ENCODE peak calls at places on chromosomes 3 and 15, in nine cellular contexts. V is heart right ventricle, I is adrenal gland, Z is PC-9, K is thoracic aorta, D is ovary, O is tibial nerve, L is HCT116, F is HL-60. B is an unnamed sample.

GRCh38 chr3:64575211-64575844 is 112.5 kb downstream of the ADAMTS9 start:
- DNase-seq in K (no peak), I (no peak), Z (no peak), F (no peak), O (no peak), L (peak), V (no peak), D (no peak), B (no peak)

GRCh38 chr3:22606938-22607337 is 596.2 kb upstream of the UBE2E2 start:
- DNase-seq in V (no peak), I (no peak), F (no peak), K (no peak), O (no peak), Z (no peak), L (no peak), D (no peak), B (no peak)

GRCh38 chr3:192928720-192929119 is 11.1 kb upstream of the MB21D2 start:
- DNase-seq in Z (no peak), L (no peak), F (no peak), D (no peak), V (no peak), I (no peak), O (no peak), K (no peak), B (no peak)

GRCh38 chr3:1275495-1275894 is 182.7 kb downstream of the CNTN6 start:
- DNase-seq in Z (no peak), I (no peak), V (no peak), L (no peak), D (no peak), F (peak), K (no peak), O (no peak), B (no peak)

GRCh38 chr15:40246496-40247275 is 7.8 kb downstream of the PAK6 start:
- DNase-seq in D (peak), K (no peak), F (no peak), L (no peak), V (no peak), O (no peak), I (no peak), Z (no peak), B (no peak)

GRCh38 chr3:32177702-32178198 is 60.7 kb upstream of the CMTM8 start:
- DNase-seq in L (peak), O (peak), Z (peak), K (no peak), V (peak), I (peak), F (peak), D (no peak), B (no peak)

GRCh38 chr3:50890688-50891344 is 216.1 kb downstream of the DOCK3 start:
- DNase-seq in L (no peak), D (no peak), O (no peak), I (no peak), K (no peak), V (no peak), F (no peak), Z (no peak), B (no peak)

GRCh38 chr3:197507081-197507480 is 48.7 kb downstream of the BDH1 start:
- DNase-seq in F (no peak), V (no peak), K (no peak), O (no peak), I (no peak), D (no peak), Z (no peak), L (no peak), B (no peak)

GRCh38 chr3:28916713-28917499 is 364.0 kb upstream of the RBMS3 start:
- DNase-seq in K (peak), I (peak), L (no peak), D (peak), Z (no peak), V (peak), F (no peak), O (peak), B (no peak)

GRCh38 chr15:101447561-101448071 is 41.9 kb downstream of the PCSK6 start:
- DNase-seq in I (no peak), F (no peak), D (no peak), L (no peak), Z (no peak), V (no peak), O (no peak), K (no peak), B (no peak)

GRCh38 chr3:105062853-105063252 is 303.9 kb upstream of the ALCAM start:
- DNase-seq in L (no peak), V (no peak), O (no peak), K (no peak), D (no peak), I (no peak), F (no peak), Z (no peak), B (no peak)

GRCh38 chr15:95664435-95664834 is 666.1 kb upstream of the NR2F2 start:
- DNase-seq in F (no peak), D (peak), V (no peak), L (no peak), I (no peak), O (no peak), Z (no peak), K (no peak), B (no peak)

GRCh38 chr3:127650236-127650635 is 21.3 kb downstream of the PODXL2 start:
- DNase-seq in L (no peak), Z (no peak), K (no peak), O (no peak), I (no peak), D (no peak), F (no peak), V (no peak), B (no peak)

GRCh38 chr3:160343132-160343531 is 55.9 kb downstream of the IFT80 start:
- DNase-seq in F (no peak), D (no peak), K (no peak), I (no peak), O (no peak), L (no peak), Z (no peak), V (no peak), B (no peak)

GRCh38 chr3:50192689-50193141 is 1.3 kb downstream of the GNAT1 start:
- DNase-seq in L (peak), I (peak), V (peak), D (peak), Z (peak), F (peak), K (peak), O (peak), B (peak)

GRCh38 chr15:78620839-78621421 is at the start of gene CHRNA3:
- DNase-seq in O (no peak), V (no peak), I (peak), D (no peak), F (no peak), K (no peak), Z (no peak), L (no peak), B (no peak)

GRCh38 chr3:197490098-197490497 is 65.7 kb downstream of the BDH1 start:
- DNase-seq in F (no peak), K (no peak), I (no peak), O (no peak), L (no peak), D (no peak), V (no peak), Z (peak), B (no peak)

GRCh38 chr3:51982352-51982837 is 940 bp upstream of the ACY1 start:
- DNase-seq in Z (peak), D (no peak), L (peak), F (peak), I (peak), K (no peak), V (no peak), O (no peak), B (no peak)

GRCh38 chr3:66816110-66816761 is 181.9 kb upstream of the KBTBD8 start:
- DNase-seq in V (no peak), I (no peak), F (no peak), Z (peak), K (no peak), L (peak), D (no peak), O (no peak), B (no peak)

GRCh38 chr3:124263168-124263567 is 271.2 kb upstream of the ROPN1 start:
- DNase-seq in V (no peak), D (no peak), O (no peak), L (no peak), Z (peak), K (no peak), I (peak), F (peak), B (no peak)

DNA sequence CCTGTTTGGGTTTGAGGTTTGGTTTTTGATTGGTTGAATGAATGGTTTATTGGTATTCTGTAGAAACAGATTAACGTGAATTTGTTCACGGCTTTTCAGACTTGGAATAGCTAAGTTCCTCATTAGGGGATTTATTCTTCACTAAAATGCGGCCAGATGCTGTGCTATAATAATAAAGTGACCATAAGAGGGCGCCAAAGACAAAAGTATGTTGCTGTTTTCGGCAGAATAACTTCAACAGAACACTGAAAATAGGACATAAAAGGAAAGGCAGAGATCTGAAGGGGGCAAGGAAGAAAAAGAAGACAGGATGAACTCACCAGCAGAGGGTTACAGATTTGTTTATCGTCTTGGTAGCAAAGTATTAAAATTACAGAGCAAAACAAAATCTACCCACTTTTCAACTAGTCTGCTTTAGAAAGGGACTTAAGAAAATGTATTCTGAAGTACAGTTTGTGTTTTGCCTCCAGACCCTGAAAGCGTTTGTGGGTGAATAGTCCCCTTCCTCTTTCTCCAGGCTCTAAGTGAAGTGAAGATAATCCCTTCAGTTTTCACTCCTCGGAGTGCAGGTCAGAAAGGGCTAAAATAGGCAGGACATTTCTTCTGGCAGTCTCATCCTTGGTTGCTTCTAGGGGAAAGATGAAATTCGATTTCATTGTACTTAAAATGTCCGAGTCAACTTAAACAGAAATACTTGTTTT is 147.6 kb downstream of the IL20RB start:
- DNase-seq in L (peak), K (no peak), V (peak), Z (peak), D (no peak), F (peak), I (peak), O (no peak), B (no peak)
- H3K4me3 ChIP-seq in L (no peak), K (peak), V (no peak), Z (no peak), D (peak), F (no peak), I (no peak), O (no peak), B (no peak)

GRCh38 chr3:40312661-40313226 is 3.2 kb downstream of the EIF1B start:
- DNase-seq in I (no peak), K (no peak), L (no peak), F (no peak), V (peak), O (no peak), D (no peak), Z (no peak), B (no peak)
- H3K27ac ChIP-seq in I (no peak), K (no peak), L (no peak), F (no peak), V (peak), O (no peak), D (no peak), Z (no peak), B (peak)

DNA sequence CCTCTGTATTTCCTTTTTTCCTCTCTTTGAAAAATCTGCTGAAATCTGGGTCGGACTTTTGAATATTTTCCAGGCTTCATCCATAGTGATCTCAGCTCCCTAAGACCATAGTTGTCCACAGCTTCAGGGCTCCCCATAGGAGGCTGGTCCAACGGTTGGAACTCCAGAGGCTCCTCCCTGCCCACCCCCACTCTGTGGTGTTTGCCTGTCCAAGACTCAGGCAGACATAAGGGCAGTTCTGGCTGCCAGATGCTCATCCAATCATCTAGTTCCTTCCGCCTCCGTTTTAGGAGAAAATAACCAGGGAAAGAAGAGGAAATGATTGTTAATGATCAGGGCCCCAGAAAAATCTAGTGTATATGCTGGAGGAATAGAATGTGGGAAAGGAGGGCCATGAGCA is 27.9 kb upstream of the PRTG start:
- DNase-seq in F (no peak), V (no peak), O (no peak), I (no peak), K (no peak), D (no peak), Z (no peak), L (no peak), B (no peak)
- H3K4me3 ChIP-seq in F (no peak), V (no peak), O (no peak), I (no peak), K (no peak), D (no peak), Z (no peak), L (no peak), B (no peak)

GRCh38 chr3:79378064-79378463 is 389.7 kb downstream of the ROBO1 start:
- DNase-seq in Z (no peak), K (no peak), V (no peak), F (no peak), O (no peak), I (no peak), L (no peak), D (no peak), B (no peak)
- H3K27ac ChIP-seq in Z (no peak), K (no peak), V (no peak), F (no peak), O (no peak), I (no peak), L (no peak), D (no peak), B (no peak)

DNA sequence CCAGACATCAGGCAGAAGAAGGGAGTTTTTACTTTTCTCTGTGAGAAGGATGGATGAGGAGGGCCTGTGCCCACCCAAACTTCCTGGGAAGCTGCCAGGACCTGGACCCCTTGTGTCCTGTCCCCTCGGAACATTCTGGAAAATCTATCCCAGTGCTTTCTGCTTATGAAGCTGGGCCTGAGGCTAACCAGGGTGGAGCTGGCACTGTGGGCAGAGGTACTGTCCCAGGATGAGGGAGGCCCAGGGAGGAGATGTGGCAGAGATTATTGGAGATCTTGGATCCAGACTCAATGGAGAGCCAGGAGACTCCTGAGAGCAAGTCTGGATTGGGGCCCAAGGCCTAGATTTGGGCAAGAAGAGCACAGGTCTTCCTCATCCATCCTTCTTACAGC is 44.4 kb downstream of the SPSB4 start:
- DNase-seq in D (no peak), O (no peak), F (no peak), Z (no peak), V (no peak), I (no peak), K (no peak), L (no peak), B (no peak)
- H3K4me3 ChIP-seq in D (no peak), O (no peak), F (no peak), Z (no peak), V (no peak), I (no peak), K (peak), L (no peak), B (peak)

DNA sequence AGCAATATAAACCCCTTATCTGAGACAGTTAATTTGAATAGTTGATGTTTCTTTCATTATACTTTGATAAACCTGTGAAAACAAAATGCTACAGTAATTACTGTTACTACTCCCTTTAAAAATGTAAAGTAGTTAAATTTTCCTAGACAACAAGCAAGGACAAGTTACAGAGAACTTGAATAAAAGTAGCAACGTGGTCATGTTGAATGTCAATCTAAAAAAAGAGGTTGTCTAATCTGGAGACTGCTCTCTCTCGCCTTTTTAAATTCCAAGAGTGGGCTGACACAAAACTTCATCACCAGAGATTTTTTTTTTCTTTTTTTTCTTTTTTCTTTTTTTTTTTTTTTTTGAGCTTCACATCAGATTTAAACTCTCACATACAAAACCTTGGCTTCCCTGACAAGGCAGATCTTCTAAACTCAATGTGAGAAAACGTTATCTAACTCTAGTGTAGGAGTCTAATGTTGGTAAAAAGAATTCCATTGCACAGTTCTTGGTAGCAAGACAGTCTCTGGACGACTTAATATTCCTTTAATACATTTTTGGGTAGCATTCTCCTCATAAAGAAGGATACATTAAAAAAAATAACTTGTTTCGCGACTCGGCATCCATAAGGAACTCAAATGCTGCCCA is 4.1 kb downstream of the FOXP1 start:
- DNase-seq in L (no peak), K (no peak), I (no peak), O (no peak), V (no peak), Z (no peak), F (no peak), D (no peak), B (no peak)
- H3K27ac ChIP-seq in L (no peak), K (peak), I (no peak), O (peak), V (peak), Z (no peak), F (peak), D (no peak), B (peak)

GRCh38 chr3:46979958-46980497 is 562 bp downstream of the NBEAL2 start:
- DNase-seq in I (peak), O (no peak), Z (no peak), K (no peak), L (no peak), D (peak), V (peak), F (no peak), B (no peak)

GRCh38 chr3:46976326-46977190 is at the start of gene CCDC12:
- DNase-seq in F (peak), D (peak), V (peak), Z (peak), L (peak), I (peak), K (peak), O (peak), B (peak)

GRCh38 chr3:46977811-46978195 is 1.3 kb upstream of the CCDC12 start:
- DNase-seq in I (no peak), D (no peak), V (no peak), Z (no peak), K (no peak), L (no peak), F (no peak), O (no peak), B (no peak)

GRCh38 chr3:46978985-46979944 is at the start of gene NBEAL2:
- DNase-seq in F (peak), O (peak), L (peak), V (peak), D (peak), K (peak), I (peak), Z (peak), B (peak)

DNA sequence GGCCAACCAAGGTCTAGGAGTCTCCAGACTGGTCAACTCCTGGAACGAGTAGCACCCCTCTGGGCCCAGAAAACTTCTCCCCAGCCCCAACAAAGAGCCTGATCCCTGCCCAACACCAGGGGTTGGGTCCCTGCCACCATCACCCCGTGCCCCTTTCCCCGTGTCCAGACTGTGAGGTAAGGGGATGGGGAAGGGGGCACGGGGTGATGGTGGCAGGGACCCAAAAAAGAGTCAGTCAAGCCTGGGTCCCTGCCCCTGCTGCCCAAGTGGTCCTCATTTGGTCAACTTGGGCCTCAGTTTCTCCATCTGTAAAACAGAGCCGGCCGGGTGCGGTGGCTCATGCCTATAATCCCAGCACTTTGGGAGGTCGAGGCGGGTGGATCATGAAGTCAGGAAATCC is 1.1 kb upstream of the NBEAL2 start:
- DNase-seq in Z (no peak), V (no peak), K (no peak), D (no peak), L (no peak), I (peak), F (no peak), O (no peak), B (no peak)
- H3K4me3 ChIP-seq in Z (no peak), V (peak), K (peak), D (no peak), L (no peak), I (no peak), F (no peak), O (no peak), B (no peak)

GRCh38 chr3:190122198-190122771 is 1.6 kb upstream of the P3H2 start:
- DNase-seq in L (no peak), O (no peak), Z (no peak), D (no peak), V (no peak), I (no peak), F (no peak), K (no peak), B (no peak)
- H3K27ac ChIP-seq in L (no peak), O (no peak), Z (no peak), D (no peak), V (no peak), I (no peak), F (no peak), K (no peak), B (no peak)

GRCh38 chr15:92831459-92832229 is 68.5 kb upstream of the CHD2 start:
- DNase-seq in K (peak), V (peak), D (peak), L (peak), F (peak), I (peak), O (peak), Z (peak), B (peak)
- H3K4me3 ChIP-seq in K (peak), V (peak), D (peak), L (peak), F (no peak), I (no peak), O (peak), Z (peak), B (peak)

B was measured in dorsolateral prefrontal cortex.